ENCODE peak calls at places on chromosomes 4 and X, in five cellular contexts. One of them, this sample, is unnamed.

GRCh38 chr4:4396628-4397440 is 9.9 kb downstream of the NSG1 start:
- DNase-seq in left ventricle myocardium superior: no peak
- DNase-seq in T-helper 1 cell: no peak
- DNase-seq in NT2/D1: peak
- DNase-seq in AG20443: no peak
- DNase-seq in this sample: no peak

GRCh38 chrX:68599256-68600152 is 48.0 kb upstream of the STARD8 start:
- DNase-seq in T-helper 1 cell: no peak
- DNase-seq in AG20443: peak
- DNase-seq in NT2/D1: no peak
- DNase-seq in left ventricle myocardium superior: no peak
- DNase-seq in this sample: no peak

GRCh38 chrX:12771445-12772069 is 19.7 kb upstream of the PRPS2 start:
- DNase-seq in left ventricle myocardium superior: peak
- DNase-seq in T-helper 1 cell: peak
- DNase-seq in NT2/D1: no peak
- DNase-seq in AG20443: no peak
- DNase-seq in this sample: peak

GRCh38 chrX:10168226-10168625 is 11.5 kb downstream of the CLCN4 start:
- DNase-seq in left ventricle myocardium superior: no peak
- DNase-seq in T-helper 1 cell: no peak
- DNase-seq in NT2/D1: no peak
- DNase-seq in AG20443: no peak
- DNase-seq in this sample: no peak

GRCh38 chr4:188417181-188417580 is 277.9 kb downstream of the TRIML1 start:
- DNase-seq in AG20443: no peak
- DNase-seq in left ventricle myocardium superior: no peak
- DNase-seq in T-helper 1 cell: no peak
- DNase-seq in NT2/D1: no peak
- DNase-seq in this sample: no peak

GRCh38 chr4:27042411-27042810 is 181.8 kb downstream of the STIM2 start:
- DNase-seq in T-helper 1 cell: no peak
- DNase-seq in AG20443: no peak
- DNase-seq in NT2/D1: no peak
- DNase-seq in left ventricle myocardium superior: no peak
- DNase-seq in this sample: no peak

GRCh38 chr4:8169763-8170162 is 11.2 kb upstream of the ABLIM2 start:
- DNase-seq in left ventricle myocardium superior: no peak
- DNase-seq in NT2/D1: no peak
- DNase-seq in AG20443: no peak
- DNase-seq in T-helper 1 cell: no peak
- DNase-seq in this sample: no peak

GRCh38 chr4:7379161-7379560 is 55.6 kb downstream of the PSAPL1 start:
- DNase-seq in left ventricle myocardium superior: no peak
- DNase-seq in AG20443: no peak
- DNase-seq in NT2/D1: no peak
- DNase-seq in T-helper 1 cell: no peak
- DNase-seq in this sample: no peak

GRCh38 chr4:183600189-183600685 is 58.7 kb downstream of the RWDD4 start:
- DNase-seq in AG20443: no peak
- DNase-seq in T-helper 1 cell: no peak
- DNase-seq in left ventricle myocardium superior: no peak
- DNase-seq in NT2/D1: peak
- DNase-seq in this sample: no peak

GRCh38 chr4:47623916-47624554 is 139.0 kb downstream of the ATP10D start:
- DNase-seq in left ventricle myocardium superior: no peak
- DNase-seq in T-helper 1 cell: no peak
- DNase-seq in AG20443: peak
- DNase-seq in NT2/D1: no peak
- DNase-seq in this sample: no peak

GRCh38 chr4:114857831-114858230 is 255.6 kb downstream of the NDST4 start:
- DNase-seq in AG20443: no peak
- DNase-seq in NT2/D1: no peak
- DNase-seq in left ventricle myocardium superior: no peak
- DNase-seq in T-helper 1 cell: no peak
- DNase-seq in this sample: no peak

GRCh38 chr4:71186566-71187398 is 152.0 kb upstream of the SLC4A4 start:
- DNase-seq in NT2/D1: no peak
- DNase-seq in T-helper 1 cell: no peak
- DNase-seq in left ventricle myocardium superior: peak
- DNase-seq in AG20443: peak
- DNase-seq in this sample: peak

GRCh38 chr4:129353490-129353889 is 257.5 kb downstream of the C4orf33 start:
- DNase-seq in T-helper 1 cell: no peak
- DNase-seq in left ventricle myocardium superior: no peak
- DNase-seq in AG20443: no peak
- DNase-seq in NT2/D1: no peak
- DNase-seq in this sample: no peak

GRCh38 chrX:134981910-134982309 is 8.9 kb upstream of the SMIM10 start:
- DNase-seq in left ventricle myocardium superior: no peak
- DNase-seq in NT2/D1: no peak
- DNase-seq in AG20443: no peak
- DNase-seq in T-helper 1 cell: no peak
- DNase-seq in this sample: no peak

GRCh38 chrX:47644557-47645091 is 5.7 kb downstream of the ELK1 start:
- DNase-seq in AG20443: peak
- DNase-seq in NT2/D1: no peak
- DNase-seq in T-helper 1 cell: no peak
- DNase-seq in left ventricle myocardium superior: no peak
- DNase-seq in this sample: no peak

GRCh38 chr4:3353747-3354454 is 61.1 kb downstream of the RGS12 start:
- DNase-seq in NT2/D1: no peak
- DNase-seq in T-helper 1 cell: no peak
- DNase-seq in AG20443: no peak
- DNase-seq in left ventricle myocardium superior: no peak
- DNase-seq in this sample: no peak

GRCh38 chrX:119391279-119391678 is 7.9 kb upstream of the SLC25A43 start:
- DNase-seq in left ventricle myocardium superior: no peak
- DNase-seq in T-helper 1 cell: peak
- DNase-seq in NT2/D1: no peak
- DNase-seq in AG20443: peak
- DNase-seq in this sample: no peak

GRCh38 chr4:101977096-101977495 is 186.6 kb downstream of the BANK1 start:
- DNase-seq in T-helper 1 cell: no peak
- DNase-seq in left ventricle myocardium superior: no peak
- DNase-seq in AG20443: peak
- DNase-seq in NT2/D1: no peak
- DNase-seq in this sample: peak